ENCODE peak calls at places on chromosomes 11 and 22, in ten cellular contexts. B is ACHN; J is RPMI8226; O is heart right ventricle; W is A172; H is AG09309; X is GM10248; D is adipocyte; M is activated gamma-delta T cell treated with anti-CD3 and anti-CD28 coated beads, Interleukin-2, amount 50 U/mL, for 16 hours; T is T-helper 9 cell. A is an unnamed sample.

GRCh38 chr11:98621767-98622166 is 399.0 kb upstream of the CNTN5 start:
- DNase-seq in B (no peak), J (no peak), O (no peak), W (no peak), H (no peak), X (no peak), D (no peak), M (no peak), T (no peak), A (no peak)

GRCh38 chr22:50626856-50627451 is 998 bp downstream of the ARSA start:
- DNase-seq in B (no peak), J (no peak), O (no peak), W (no peak), H (no peak), X (no peak), D (no peak), M (no peak), T (no peak), A (no peak)

GRCh38 chr22:41682033-41682807 is 6.4 kb downstream of the SNU13 start:
- DNase-seq in B (peak), J (peak), O (peak), W (no peak), H (peak), X (peak), D (peak), M (peak), T (peak), A (peak)

GRCh38 chr11:62395885-62396778 is 22.7 kb upstream of the SCGB1A1 start:
- DNase-seq in B (no peak), J (no peak), O (no peak), W (no peak), H (no peak), X (no peak), D (no peak), M (no peak), T (no peak), A (no peak)

GRCh38 chr11:111310088-111310487 is 11.7 kb downstream of the POU2AF3 start:
- DNase-seq in B (no peak), J (no peak), O (no peak), W (no peak), H (no peak), X (no peak), D (no peak), M (no peak), T (no peak), A (no peak)

GRCh38 chr22:24027389-24027980 is 16.4 kb downstream of the CABIN1 start:
- DNase-seq in B (no peak), J (no peak), O (no peak), W (no peak), H (no peak), X (no peak), D (no peak), M (no peak), T (no peak), A (no peak)

GRCh38 chr11:69388661-69389060 is 92.8 kb upstream of the LINC01488 start:
- DNase-seq in B (no peak), J (no peak), O (no peak), W (no peak), H (no peak), X (no peak), D (no peak), M (no peak), T (no peak), A (no peak)

GRCh38 chr22:31055322-31056159 is 25.6 kb upstream of the SMTN start:
- DNase-seq in B (peak), J (no peak), O (peak), W (peak), H (peak), X (no peak), D (peak), M (no peak), T (no peak), A (no peak)

GRCh38 chr22:48869788-48870187 is 957.9 kb downstream of the BRD1 start:
- DNase-seq in B (no peak), J (no peak), O (no peak), W (no peak), H (no peak), X (no peak), D (no peak), M (no peak), T (no peak), A (no peak)

GRCh38 chr11:33089776-33090175 is 50.4 kb downstream of the TCP11L1 start:
- DNase-seq in B (peak), J (no peak), O (no peak), W (peak), H (no peak), X (no peak), D (no peak), M (no peak), T (no peak), A (no peak)

GRCh38 chr11:3710485-3711259 is 39.5 kb upstream of the CHRNA10 start:
- DNase-seq in B (no peak), J (no peak), O (no peak), W (no peak), H (no peak), X (no peak), D (peak), M (no peak), T (no peak), A (no peak)

GRCh38 chr11:72634016-72634415 is 40.2 kb downstream of the PDE2A start:
- DNase-seq in B (no peak), J (no peak), O (no peak), W (no peak), H (no peak), X (no peak), D (no peak), M (no peak), T (no peak), A (no peak)

GRCh38 chr11:40185793-40186192 is 1273.7 kb downstream of the LRRC4C start:
- DNase-seq in B (no peak), J (no peak), O (no peak), W (no peak), H (no peak), X (no peak), D (no peak), M (no peak), T (no peak), A (no peak)

GRCh38 chr22:30826670-30827355 is 132.1 kb downstream of the OSBP2 start:
- DNase-seq in B (no peak), J (no peak), O (no peak), W (no peak), H (no peak), X (no peak), D (no peak), M (no peak), T (no peak), A (no peak)

GRCh38 chr22:29139965-29140782 is 65.5 kb upstream of the EMID1 start:
- DNase-seq in B (no peak), J (no peak), O (no peak), W (no peak), H (peak), X (no peak), D (peak), M (no peak), T (no peak), A (no peak)

GRCh38 chr11:60771879-60772525 is 13.1 kb upstream of the MS4A10 start:
- DNase-seq in B (no peak), J (no peak), O (no peak), W (peak), H (no peak), X (no peak), D (no peak), M (no peak), T (no peak), A (no peak)

GRCh38 chr22:23452231-23453010 is 127.7 kb downstream of the IGLL1 start:
- DNase-seq in B (no peak), J (no peak), O (no peak), W (no peak), H (no peak), X (no peak), D (no peak), M (no peak), T (no peak), A (no peak)

GRCh38 chr11:74138021-74138420 is 32.8 kb downstream of the C2CD3 start:
- DNase-seq in B (peak), J (no peak), O (no peak), W (no peak), H (no peak), X (no peak), D (no peak), M (no peak), T (no peak), A (no peak)

GRCh38 chr11:73570415-73571114 is 27.3 kb downstream of the FAM168A start:
- DNase-seq in B (peak), J (no peak), O (no peak), W (peak), H (no peak), X (no peak), D (peak), M (no peak), T (no peak), A (no peak)

GRCh38 chr11:47912843-47913437 is 64.8 kb upstream of the NUP160 start:
- DNase-seq in B (no peak), J (no peak), O (no peak), W (no peak), H (no peak), X (no peak), D (peak), M (no peak), T (no peak), A (no peak)

GRCh38 chr22:48576333-48577013 is 1251.2 kb downstream of the BRD1 start:
- DNase-seq in B (no peak), J (peak), O (no peak), W (no peak), H (no peak), X (no peak), D (no peak), M (no peak), T (no peak), A (no peak)

GRCh38 chr22:50460942-50461341 is 13.9 kb downstream of the SBF1 start:
- DNase-seq in B (no peak), J (no peak), O (no peak), W (no peak), H (no peak), X (no peak), D (no peak), M (no peak), T (no peak), A (no peak)

GRCh38 chr11:60951909-60952741 is at the start of gene SLC15A3:
- DNase-seq in B (peak), J (peak), O (peak), W (peak), H (no peak), X (peak), D (peak), M (no peak), T (no peak), A (peak)

GRCh38 chr11:13928566-13929251 is 33.8 kb upstream of the SPON1 start:
- DNase-seq in B (peak), J (no peak), O (no peak), W (peak), H (peak), X (no peak), D (peak), M (no peak), T (no peak), A (no peak)

GRCh38 chr11:16352707-16353106 is 3.6 kb downstream of the SOX6 start:
- DNase-seq in B (no peak), J (no peak), O (no peak), W (no peak), H (no peak), X (no peak), D (no peak), M (no peak), T (no peak), A (no peak)

GRCh38 chr22:44363214-44363979 is 50.6 kb upstream of the SHISAL1 start:
- DNase-seq in B (peak), J (no peak), O (peak), W (peak), H (peak), X (no peak), D (peak), M (no peak), T (no peak), A (no peak)

GRCh38 chr11:27353593-27354358 is 9.2 kb downstream of the CCDC34 start:
- DNase-seq in B (no peak), J (no peak), O (no peak), W (no peak), H (no peak), X (no peak), D (peak), M (no peak), T (no peak), A (no peak)

GRCh38 chr11:8206251-8207079 is 37.6 kb upstream of the RIC3 start:
- DNase-seq in B (no peak), J (no peak), O (peak), W (no peak), H (no peak), X (no peak), D (no peak), M (no peak), T (no peak), A (no peak)

GRCh38 chr11:11621881-11622706 is at the start of gene GALNT18:
- DNase-seq in B (peak), J (peak), O (peak), W (peak), H (peak), X (peak), D (peak), M (peak), T (peak), A (peak)

GRCh38 chr11:7890417-7891179 is 40.5 kb downstream of the OR10A6 start:
- DNase-seq in B (no peak), J (no peak), O (no peak), W (no peak), H (no peak), X (no peak), D (peak), M (no peak), T (no peak), A (no peak)

GRCh38 chr11:115503083-115503885 is 931 bp downstream of the CADM1 start:
- DNase-seq in B (peak), J (peak), O (peak), W (peak), H (no peak), X (peak), D (peak), M (no peak), T (no peak), A (peak)

GRCh38 chr22:46040471-46041465 is 63.8 kb upstream of the WNT7B start:
- DNase-seq in B (no peak), J (no peak), O (no peak), W (no peak), H (no peak), X (no peak), D (no peak), M (no peak), T (no peak), A (no peak)

A was measured in MM.1S.